ENCODE peak calls at places on chromosome 5, in seven cellular contexts. T, V, F, A, K, H and Z are unnamed samples.

GRCh38 chr5:36875051-36875788 is 1.3 kb upstream of the NIPBL start:
- DNase-seq in T (peak), H (no peak), F (peak), A (peak), V (peak), K (peak), Z (no peak)

GRCh38 chr5:670396-671270 is 22.5 kb downstream of the TPPP start:
- DNase-seq in H (no peak), V (no peak), T (no peak), F (no peak), A (no peak), K (no peak), Z (peak)

GRCh38 chr5:26388946-26389345 is 649.4 kb downstream of the CDH9 start:
- DNase-seq in V (no peak), A (no peak), K (no peak), T (no peak), H (no peak), F (no peak), Z (no peak)

GRCh38 chr5:30505014-30505886 is 688.2 kb upstream of the CDH6 start:
- DNase-seq in H (no peak), T (no peak), K (no peak), F (no peak), V (no peak), A (no peak), Z (no peak)

GRCh38 chr5:51567636-51568035 is 184.4 kb downstream of the ISL1 start:
- DNase-seq in A (no peak), F (no peak), T (no peak), V (no peak), K (no peak), H (no peak), Z (no peak)

GRCh38 chr5:36881304-36881703 is 4.7 kb downstream of the NIPBL start:
- DNase-seq in K (no peak), A (no peak), H (no peak), T (no peak), F (no peak), V (no peak), Z (no peak)

GRCh38 chr5:6340100-6340499 is 38.2 kb downstream of the MED10 start:
- DNase-seq in K (no peak), V (no peak), A (no peak), F (no peak), T (no peak), H (no peak), Z (no peak)

GRCh38 chr5:107157811-107158210 is 512.9 kb downstream of the EFNA5 start:
- DNase-seq in F (no peak), H (no peak), V (peak), T (no peak), A (no peak), K (no peak), Z (no peak)

GRCh38 chr5:67647772-67648171 is 451.2 kb upstream of the CD180 start:
- DNase-seq in H (no peak), T (no peak), A (no peak), K (no peak), F (no peak), V (no peak), Z (no peak)

GRCh38 chr5:144421411-144421810 is 250.7 kb downstream of the KCTD16 start:
- DNase-seq in T (no peak), F (no peak), V (no peak), K (no peak), H (no peak), A (no peak), Z (no peak)

GRCh38 chr5:180172447-180173197 is 36.4 kb downstream of the RASGEF1C start:
- DNase-seq in K (no peak), F (no peak), H (no peak), V (no peak), T (no peak), A (no peak), Z (no peak)

GRCh38 chr5:40572947-40573346 is 106.8 kb upstream of the PTGER4 start:
- DNase-seq in T (no peak), H (no peak), A (no peak), F (peak), V (no peak), K (no peak), Z (no peak)

GRCh38 chr5:88172847-88173758 is 95.5 kb downstream of the TMEM161B start:
- DNase-seq in A (no peak), K (no peak), F (no peak), H (no peak), V (no peak), T (no peak), Z (no peak)

GRCh38 chr5:153623906-153624765 is 133.7 kb downstream of the GRIA1 start:
- DNase-seq in V (no peak), K (no peak), T (no peak), F (peak), A (no peak), H (no peak), Z (no peak)

DNA sequence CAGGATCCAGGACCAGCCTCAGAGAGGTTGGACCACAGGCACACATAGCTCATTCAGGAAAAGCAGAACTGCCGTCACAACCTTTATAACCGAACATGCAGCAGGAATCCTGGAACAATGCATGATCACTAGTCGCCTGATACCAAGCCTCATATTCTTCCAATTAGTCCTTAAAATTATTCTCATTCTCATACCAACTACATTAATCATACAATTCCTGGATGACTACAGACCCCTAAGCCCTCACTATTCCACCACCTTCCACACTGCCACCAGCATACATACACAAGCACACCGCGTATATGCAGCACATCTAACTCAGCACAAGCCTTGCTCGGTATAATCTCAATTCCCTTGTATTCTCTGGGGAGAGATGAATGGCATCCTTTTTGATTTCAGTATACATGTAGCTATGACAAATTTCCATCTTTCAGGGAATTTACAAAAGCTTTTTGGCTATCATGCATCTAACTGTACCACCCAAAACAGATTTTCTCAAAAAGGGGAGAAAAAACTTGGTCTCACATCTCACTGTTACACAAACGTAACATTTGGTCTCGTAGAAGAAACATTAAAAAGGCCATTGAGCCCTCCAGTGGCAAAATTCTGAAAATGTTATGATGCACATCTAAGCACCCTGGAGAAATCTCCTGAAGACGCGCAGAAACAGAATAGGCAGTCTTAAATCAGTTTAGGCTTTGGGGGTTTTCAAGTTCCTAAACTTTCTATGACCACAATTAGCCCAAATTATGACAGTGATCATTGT is 46.2 kb downstream of the MCTP1 start:
- DNase-seq in H (no peak), F (peak), K (no peak), A (no peak), V (no peak), T (no peak), Z (no peak)
- TF ChIP-seq CTCF in H (peak), F (peak), K (peak), A (peak), V (no peak), T (peak), Z (peak)

DNA sequence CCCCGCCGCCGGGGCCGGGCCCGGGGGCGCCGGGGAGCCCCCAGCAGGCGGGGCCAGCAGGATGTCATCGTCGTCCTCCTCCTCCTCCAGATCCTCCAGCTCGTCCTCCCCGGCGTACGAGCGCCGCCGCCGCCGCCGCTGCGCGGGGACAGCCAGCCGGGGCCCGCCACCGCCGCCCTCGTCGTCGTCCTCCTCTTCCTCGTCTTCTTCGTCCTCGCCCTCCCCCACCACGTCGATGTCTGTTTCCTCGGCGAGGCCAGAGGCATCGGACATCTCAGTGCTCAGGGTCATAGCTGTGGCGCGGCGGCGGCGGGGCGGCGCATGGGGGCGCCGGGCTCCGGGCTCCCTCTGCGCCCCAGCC is 525 bp downstream of the FOXD1 start:
- DNase-seq in H (no peak), A (peak), V (peak), F (no peak), K (no peak), T (no peak), Z (no peak)
- TF ChIP-seq CTCF in H (peak), A (no peak), V (no peak), F (no peak), K (no peak), T (no peak), Z (no peak)

GRCh38 chr5:142150431-142150830 is 41.9 kb downstream of the NDFIP1 start:
- DNase-seq in T (no peak), H (no peak), V (no peak), K (no peak), A (no peak), F (no peak), Z (no peak)

GRCh38 chr5:142145106-142145900 is 36.7 kb downstream of the NDFIP1 start:
- DNase-seq in K (peak), F (peak), V (peak), A (peak), T (peak), H (peak), Z (no peak)

GRCh38 chr5:142152383-142152730 is 43.8 kb downstream of the NDFIP1 start:
- DNase-seq in V (no peak), H (no peak), K (no peak), F (no peak), T (no peak), A (no peak), Z (no peak)

GRCh38 chr5:142151436-142152382 is 43.1 kb downstream of the NDFIP1 start:
- DNase-seq in T (no peak), A (no peak), V (peak), K (peak), H (peak), F (peak), Z (no peak)

DNA sequence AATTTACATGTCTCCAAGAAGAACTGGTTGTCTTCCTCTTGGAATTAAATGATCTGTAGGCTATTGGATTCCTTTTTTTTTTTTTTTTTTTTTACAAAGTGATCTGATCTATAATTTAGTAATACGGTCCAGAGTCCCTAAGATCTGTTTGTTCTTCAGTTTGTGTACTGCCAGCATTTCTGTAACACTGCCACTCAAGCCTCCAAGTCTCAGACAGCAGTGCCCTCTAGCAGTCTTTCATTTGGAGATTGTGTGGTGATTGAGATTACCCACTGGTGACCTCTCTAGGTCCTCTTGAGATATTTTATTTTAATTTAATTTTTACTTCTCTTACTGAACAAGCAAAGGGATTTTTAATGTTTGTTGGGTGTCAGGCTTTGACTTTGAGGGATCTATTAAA is 40.8 kb downstream of the NDFIP1 start:
- DNase-seq in K (no peak), H (no peak), F (no peak), V (no peak), A (no peak), T (no peak), Z (no peak)
- TF ChIP-seq CTCF in K (no peak), H (no peak), F (no peak), V (no peak), A (no peak), T (no peak), Z (no peak)

DNA sequence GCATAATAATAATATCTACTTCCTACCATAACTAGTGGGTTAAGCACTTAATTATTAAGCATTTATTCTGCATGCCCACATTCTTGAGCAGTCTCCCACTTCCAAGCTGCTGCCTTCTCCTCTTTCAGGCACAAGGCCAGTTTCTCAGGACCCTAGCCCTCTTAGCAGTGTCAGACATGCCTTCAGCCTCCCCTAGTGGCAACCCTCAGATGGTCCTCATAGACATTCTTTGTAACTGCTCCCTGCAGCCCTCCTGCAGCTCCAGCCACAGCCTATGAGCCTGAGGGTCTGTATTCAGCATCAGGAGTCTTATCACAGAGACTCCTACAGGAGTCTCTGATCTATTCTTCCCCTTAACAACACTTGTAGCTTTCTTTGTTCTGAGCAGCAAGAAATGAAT is 3.8 kb downstream of the IL9 start:
- DNase-seq in H (no peak), K (no peak), T (no peak), F (no peak), V (peak), A (no peak), Z (no peak)
- TF ChIP-seq CTCF in H (peak), K (no peak), T (peak), F (peak), V (peak), A (no peak), Z (peak)

GRCh38 chr5:80210014-80210413 is 45.8 kb downstream of the SERINC5 start:
- DNase-seq in A (no peak), K (no peak), F (no peak), V (no peak), T (no peak), H (no peak), Z (no peak)

GRCh38 chr5:80206282-80206681 is 49.6 kb downstream of the SERINC5 start:
- DNase-seq in A (no peak), K (no peak), V (no peak), F (peak), H (no peak), T (no peak), Z (no peak)

GRCh38 chr5:80208337-80208736 is 47.5 kb downstream of the SERINC5 start:
- DNase-seq in A (no peak), T (no peak), K (no peak), V (no peak), F (no peak), H (no peak), Z (no peak)

GRCh38 chr5:80207832-80208231 is 48.0 kb downstream of the SERINC5 start:
- DNase-seq in H (no peak), T (no peak), K (no peak), A (no peak), F (no peak), V (no peak), Z (no peak)

DNA sequence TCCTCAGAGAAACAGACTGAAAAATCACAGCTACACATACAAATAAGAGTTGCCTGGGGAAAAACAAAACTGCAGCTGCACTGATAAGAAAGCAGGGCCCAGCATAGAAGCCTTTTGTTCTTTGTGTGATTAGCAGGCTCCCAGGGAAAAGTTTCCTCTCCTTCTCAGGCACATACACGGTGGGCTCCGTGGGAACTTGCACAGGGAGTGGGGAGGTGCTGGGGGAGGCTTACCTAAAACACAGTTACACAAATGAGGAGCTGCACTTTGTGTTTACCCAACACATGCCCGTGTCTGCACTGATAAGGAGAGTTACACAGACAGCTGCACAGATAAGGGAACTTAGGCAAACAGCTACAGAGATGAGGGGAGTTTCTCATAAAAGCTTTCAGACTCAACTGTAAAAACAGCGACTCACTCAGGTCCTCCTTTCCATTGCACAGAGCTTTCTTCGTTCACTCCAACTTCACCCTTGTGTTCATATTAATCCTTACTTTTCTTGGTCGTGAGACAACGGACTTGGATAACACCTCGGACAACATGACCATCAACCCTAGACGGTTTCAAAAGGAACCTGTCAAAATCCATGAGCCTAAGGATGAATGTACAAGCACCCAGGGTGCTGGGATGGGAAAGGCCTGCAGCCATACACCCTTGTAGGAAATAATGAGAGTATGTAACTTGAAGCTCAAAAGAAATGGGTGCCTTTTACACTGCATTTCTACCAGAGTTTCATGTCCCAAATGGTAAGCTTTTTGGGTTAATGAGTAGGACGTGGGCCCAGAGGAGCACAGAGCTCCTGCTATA is 50.8 kb downstream of the SERINC5 start:
- DNase-seq in T (peak), K (no peak), H (no peak), F (peak), A (no peak), V (no peak), Z (no peak)
- TF ChIP-seq CTCF in T (peak), K (no peak), H (no peak), F (peak), A (no peak), V (no peak), Z (no peak)

DNA sequence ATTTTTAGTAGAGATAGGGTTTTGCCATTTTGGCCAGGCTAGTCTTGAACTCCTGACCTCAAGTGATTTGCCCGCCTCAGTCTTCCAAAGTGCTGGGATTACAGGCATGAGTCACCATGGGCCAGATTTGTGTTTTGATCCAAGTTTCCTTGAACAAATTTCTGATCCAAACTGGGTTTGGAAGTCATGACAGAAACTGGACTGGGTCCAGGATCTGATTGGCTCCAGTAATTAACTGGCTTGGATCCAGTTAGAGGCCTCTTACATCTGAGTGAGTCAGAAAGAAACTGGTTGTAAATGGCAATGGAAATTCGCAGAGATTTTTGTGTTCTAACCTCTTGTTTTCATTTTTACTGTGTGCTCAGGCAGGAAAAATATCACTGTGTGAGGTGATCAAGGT is 141.6 kb downstream of the SLC25A46 start:
- DNase-seq in H (no peak), K (no peak), F (peak), A (no peak), T (no peak), V (no peak), Z (no peak)
- TF ChIP-seq CTCF in H (no peak), K (no peak), F (no peak), A (no peak), T (no peak), V (no peak), Z (no peak)

DNA sequence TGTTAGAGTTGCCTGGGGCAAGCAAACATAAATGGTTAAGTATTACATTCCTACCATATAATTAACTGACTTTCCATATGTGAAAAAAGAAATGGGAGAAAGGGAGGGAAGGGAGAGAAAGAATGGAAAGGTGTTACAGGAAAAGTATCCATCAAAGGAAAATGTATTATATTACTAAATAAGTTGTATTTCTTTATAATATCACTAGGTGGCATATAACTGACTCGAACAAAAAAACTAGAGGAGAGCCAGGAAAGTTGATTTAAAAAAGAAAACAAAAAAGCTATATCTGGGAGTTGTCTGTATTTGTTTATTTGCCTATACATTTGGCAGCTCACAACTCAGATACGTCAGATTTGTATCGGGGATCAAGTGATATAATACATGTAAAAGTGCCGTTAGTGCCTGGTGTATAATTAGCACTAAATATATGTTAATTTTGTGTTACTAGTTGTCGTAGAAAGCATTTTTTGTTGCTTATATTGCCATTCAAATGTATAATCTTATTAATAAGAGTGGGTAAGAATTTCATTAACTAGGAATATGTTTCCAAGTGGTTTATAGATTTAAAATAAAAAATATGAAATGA is 59.6 kb upstream of the ADAMTS19 start:
- DNase-seq in A (no peak), H (peak), T (no peak), K (no peak), F (no peak), V (no peak), Z (no peak)
- TF ChIP-seq CTCF in A (peak), H (peak), T (peak), K (peak), F (no peak), V (peak), Z (peak)

GRCh38 chr5:178308541-178309092 is 76.0 kb upstream of the PHYKPL start:
- DNase-seq in V (peak), T (no peak), K (no peak), H (no peak), A (no peak), F (no peak), Z (no peak)
- TF ChIP-seq CTCF in V (no peak), T (no peak), K (no peak), H (no peak), A (no peak), F (no peak), Z (no peak)

GRCh38 chr5:73783823-73784222 is 157.8 kb downstream of the ARHGEF28 start:
- DNase-seq in K (no peak), F (no peak), H (no peak), T (no peak), A (no peak), V (no peak), Z (no peak)
- TF ChIP-seq CTCF in K (peak), F (peak), H (peak), T (peak), A (peak), V (no peak), Z (peak)